ENCODE peak calls at places on chromosomes 7 and 10, in nine cellular contexts. One of them, this sample, is unnamed.

GRCh38 chr10:14454629-14455028 is 123.9 kb upstream of the FRMD4A start:
- DNase-seq in NCI-H1417: no peak
- DNase-seq in CD8-positive, alpha-beta memory T cell: no peak
- DNase-seq in fibroblast of the aortic adventitia: no peak
- DNase-seq in SK-MEL-5: no peak
- DNase-seq in CD8-positive, alpha-beta T cell: no peak
- DNase-seq in NCI-H774: no peak
- DNase-seq in non-pigmented ciliary epithelial cell: no peak
- DNase-seq in colonic mucosa: no peak
- DNase-seq in this sample: no peak

GRCh38 chr10:122232781-122233180 is 38.3 kb upstream of the BTBD16 start:
- DNase-seq in NCI-H1417: peak; percentile 2
- DNase-seq in CD8-positive, alpha-beta memory T cell: no peak
- DNase-seq in fibroblast of the aortic adventitia: peak; percentile 83
- DNase-seq in SK-MEL-5: no peak
- DNase-seq in CD8-positive, alpha-beta T cell: no peak
- DNase-seq in NCI-H774: no peak
- DNase-seq in non-pigmented ciliary epithelial cell: peak; percentile 76
- DNase-seq in colonic mucosa: no peak
- DNase-seq in this sample: peak; percentile 25

GRCh38 chr7:1611708-1612241 is 41.9 kb upstream of the PSMG3 start:
- DNase-seq in NCI-H1417: no peak
- DNase-seq in CD8-positive, alpha-beta memory T cell: no peak
- DNase-seq in fibroblast of the aortic adventitia: peak; percentile 90
- DNase-seq in SK-MEL-5: no peak
- DNase-seq in CD8-positive, alpha-beta T cell: no peak
- DNase-seq in NCI-H774: no peak
- DNase-seq in non-pigmented ciliary epithelial cell: peak; percentile 31
- DNase-seq in colonic mucosa: no peak
- DNase-seq in this sample: peak; percentile 78

GRCh38 chr7:5606235-5606634 is 175.2 kb downstream of the RNF216 start:
- DNase-seq in NCI-H1417: no peak
- DNase-seq in CD8-positive, alpha-beta memory T cell: no peak
- DNase-seq in fibroblast of the aortic adventitia: no peak
- DNase-seq in SK-MEL-5: no peak
- DNase-seq in CD8-positive, alpha-beta T cell: no peak
- DNase-seq in NCI-H774: no peak
- DNase-seq in non-pigmented ciliary epithelial cell: no peak
- DNase-seq in colonic mucosa: no peak
- DNase-seq in this sample: no peak

GRCh38 chr7:6648066-6648814 is 11.1 kb downstream of the ZNF316 start:
- DNase-seq in NCI-H1417: no peak
- DNase-seq in CD8-positive, alpha-beta memory T cell: no peak
- DNase-seq in fibroblast of the aortic adventitia: no peak
- DNase-seq in SK-MEL-5: no peak
- DNase-seq in CD8-positive, alpha-beta T cell: no peak
- DNase-seq in NCI-H774: no peak
- DNase-seq in non-pigmented ciliary epithelial cell: no peak
- DNase-seq in colonic mucosa: no peak
- DNase-seq in this sample: no peak

GRCh38 chr10:100482181-100482833 is 19.5 kb downstream of the WNT8B start:
- DNase-seq in NCI-H1417: peak; percentile 47
- DNase-seq in CD8-positive, alpha-beta memory T cell: peak; percentile 54
- DNase-seq in fibroblast of the aortic adventitia: peak; percentile 68
- DNase-seq in SK-MEL-5: peak; percentile 57
- DNase-seq in CD8-positive, alpha-beta T cell: peak; percentile 52
- DNase-seq in NCI-H774: peak; percentile 4
- DNase-seq in non-pigmented ciliary epithelial cell: peak; percentile 36
- DNase-seq in colonic mucosa: peak; percentile 63
- DNase-seq in this sample: peak; percentile 79

GRCh38 chr10:49654036-49654693 is 25.3 kb upstream of the C10orf53 start:
- DNase-seq in NCI-H1417: no peak
- DNase-seq in CD8-positive, alpha-beta memory T cell: no peak
- DNase-seq in fibroblast of the aortic adventitia: no peak
- DNase-seq in SK-MEL-5: no peak
- DNase-seq in CD8-positive, alpha-beta T cell: no peak
- DNase-seq in NCI-H774: no peak
- DNase-seq in non-pigmented ciliary epithelial cell: no peak
- DNase-seq in colonic mucosa: no peak
- DNase-seq in this sample: no peak

GRCh38 chr7:16791071-16791470 is 13.7 kb downstream of the AGR2 start:
- DNase-seq in NCI-H1417: no peak
- DNase-seq in CD8-positive, alpha-beta memory T cell: no peak
- DNase-seq in fibroblast of the aortic adventitia: no peak
- DNase-seq in SK-MEL-5: no peak
- DNase-seq in CD8-positive, alpha-beta T cell: no peak
- DNase-seq in NCI-H774: no peak
- DNase-seq in non-pigmented ciliary epithelial cell: no peak
- DNase-seq in colonic mucosa: no peak
- DNase-seq in this sample: no peak

GRCh38 chr10:61752111-61753011 is 89.6 kb downstream of the CABCOCO1 start:
- DNase-seq in NCI-H1417: no peak
- DNase-seq in CD8-positive, alpha-beta memory T cell: no peak
- DNase-seq in fibroblast of the aortic adventitia: peak; percentile 27
- DNase-seq in SK-MEL-5: peak; percentile 12
- DNase-seq in CD8-positive, alpha-beta T cell: no peak
- DNase-seq in NCI-H774: no peak
- DNase-seq in non-pigmented ciliary epithelial cell: no peak
- DNase-seq in colonic mucosa: no peak
- DNase-seq in this sample: peak; percentile 60

GRCh38 chr10:70885931-70886903 is 2.1 kb downstream of the PCBD1 start:
- DNase-seq in NCI-H1417: no peak
- DNase-seq in CD8-positive, alpha-beta memory T cell: no peak
- DNase-seq in fibroblast of the aortic adventitia: no peak
- DNase-seq in SK-MEL-5: no peak
- DNase-seq in CD8-positive, alpha-beta T cell: no peak
- DNase-seq in NCI-H774: no peak
- DNase-seq in non-pigmented ciliary epithelial cell: no peak
- DNase-seq in colonic mucosa: no peak
- DNase-seq in this sample: no peak

GRCh38 chr10:48976208-48976607 is 36.6 kb upstream of the LRRC18 start:
- DNase-seq in NCI-H1417: no peak
- DNase-seq in CD8-positive, alpha-beta memory T cell: no peak
- DNase-seq in fibroblast of the aortic adventitia: peak; percentile 16
- DNase-seq in SK-MEL-5: peak; percentile 15
- DNase-seq in CD8-positive, alpha-beta T cell: no peak
- DNase-seq in NCI-H774: no peak
- DNase-seq in non-pigmented ciliary epithelial cell: no peak
- DNase-seq in colonic mucosa: no peak
- DNase-seq in this sample: peak; percentile 18

GRCh38 chr10:101828734-101829551 is 10.7 kb upstream of the OGA start:
- DNase-seq in NCI-H1417: no peak
- DNase-seq in CD8-positive, alpha-beta memory T cell: no peak
- DNase-seq in fibroblast of the aortic adventitia: no peak
- DNase-seq in SK-MEL-5: no peak
- DNase-seq in CD8-positive, alpha-beta T cell: no peak
- DNase-seq in NCI-H774: no peak
- DNase-seq in non-pigmented ciliary epithelial cell: no peak
- DNase-seq in colonic mucosa: peak; percentile 35
- DNase-seq in this sample: no peak

GRCh38 chr10:98748298-98748697 is 301.6 kb upstream of the HPS1 start:
- DNase-seq in NCI-H1417: peak; percentile 36
- DNase-seq in CD8-positive, alpha-beta memory T cell: no peak
- DNase-seq in fibroblast of the aortic adventitia: no peak
- DNase-seq in SK-MEL-5: peak; percentile 63
- DNase-seq in CD8-positive, alpha-beta T cell: no peak
- DNase-seq in NCI-H774: no peak
- DNase-seq in non-pigmented ciliary epithelial cell: no peak
- DNase-seq in colonic mucosa: peak; percentile 21
- DNase-seq in this sample: peak; percentile 67

GRCh38 chr10:114615600-114616007 is 42.5 kb downstream of the ABLIM1 start:
- DNase-seq in NCI-H1417: no peak
- DNase-seq in CD8-positive, alpha-beta memory T cell: no peak
- DNase-seq in fibroblast of the aortic adventitia: no peak
- DNase-seq in SK-MEL-5: no peak
- DNase-seq in CD8-positive, alpha-beta T cell: no peak
- DNase-seq in NCI-H774: no peak
- DNase-seq in non-pigmented ciliary epithelial cell: no peak
- DNase-seq in colonic mucosa: no peak
- DNase-seq in this sample: no peak

GRCh38 chr10:50614444-50615137 is 9.2 kb downstream of the SGMS1 start:
- DNase-seq in NCI-H1417: no peak
- DNase-seq in CD8-positive, alpha-beta memory T cell: no peak
- DNase-seq in fibroblast of the aortic adventitia: no peak
- DNase-seq in SK-MEL-5: no peak
- DNase-seq in CD8-positive, alpha-beta T cell: no peak
- DNase-seq in NCI-H774: peak; percentile 30
- DNase-seq in non-pigmented ciliary epithelial cell: no peak
- DNase-seq in colonic mucosa: no peak
- DNase-seq in this sample: no peak

GRCh38 chr10:59838390-59838789 is 68.0 kb downstream of the CCDC6 start:
- DNase-seq in NCI-H1417: no peak
- DNase-seq in CD8-positive, alpha-beta memory T cell: no peak
- DNase-seq in fibroblast of the aortic adventitia: no peak
- DNase-seq in SK-MEL-5: no peak
- DNase-seq in CD8-positive, alpha-beta T cell: no peak
- DNase-seq in NCI-H774: no peak
- DNase-seq in non-pigmented ciliary epithelial cell: no peak
- DNase-seq in colonic mucosa: no peak
- DNase-seq in this sample: no peak

GRCh38 chr10:132048294-132048667 is 17.5 kb upstream of the JAKMIP3 start:
- DNase-seq in NCI-H1417: no peak
- DNase-seq in CD8-positive, alpha-beta memory T cell: no peak
- DNase-seq in fibroblast of the aortic adventitia: no peak
- DNase-seq in SK-MEL-5: no peak
- DNase-seq in CD8-positive, alpha-beta T cell: no peak
- DNase-seq in NCI-H774: peak; percentile 33
- DNase-seq in non-pigmented ciliary epithelial cell: no peak
- DNase-seq in colonic mucosa: no peak
- DNase-seq in this sample: no peak

GRCh38 chr7:24436131-24436920 is 136.9 kb upstream of the PALS2 start:
- DNase-seq in NCI-H1417: no peak
- DNase-seq in CD8-positive, alpha-beta memory T cell: no peak
- DNase-seq in fibroblast of the aortic adventitia: no peak
- DNase-seq in SK-MEL-5: no peak
- DNase-seq in CD8-positive, alpha-beta T cell: no peak
- DNase-seq in NCI-H774: no peak
- DNase-seq in non-pigmented ciliary epithelial cell: no peak
- DNase-seq in colonic mucosa: no peak
- DNase-seq in this sample: no peak

GRCh38 chr7:12351843-12352242 is 51.8 kb downstream of the VWDE start:
- DNase-seq in NCI-H1417: no peak
- DNase-seq in CD8-positive, alpha-beta memory T cell: no peak
- DNase-seq in fibroblast of the aortic adventitia: no peak
- DNase-seq in SK-MEL-5: no peak
- DNase-seq in CD8-positive, alpha-beta T cell: no peak
- DNase-seq in NCI-H774: no peak
- DNase-seq in non-pigmented ciliary epithelial cell: no peak
- DNase-seq in colonic mucosa: no peak
- DNase-seq in this sample: no peak

GRCh38 chr10:91088300-91089140 is 131.9 kb upstream of the PCGF5 start:
- DNase-seq in NCI-H1417: no peak
- DNase-seq in CD8-positive, alpha-beta memory T cell: no peak
- DNase-seq in fibroblast of the aortic adventitia: peak; percentile 27
- DNase-seq in SK-MEL-5: peak; percentile 55
- DNase-seq in CD8-positive, alpha-beta T cell: no peak
- DNase-seq in NCI-H774: no peak
- DNase-seq in non-pigmented ciliary epithelial cell: no peak
- DNase-seq in colonic mucosa: no peak
- DNase-seq in this sample: peak; percentile 11

GRCh38 chr7:41886257-41886905 is 183.5 kb upstream of the INHBA start:
- DNase-seq in NCI-H1417: no peak
- DNase-seq in CD8-positive, alpha-beta memory T cell: no peak
- DNase-seq in fibroblast of the aortic adventitia: peak; percentile 93
- DNase-seq in SK-MEL-5: no peak
- DNase-seq in CD8-positive, alpha-beta T cell: no peak
- DNase-seq in NCI-H774: no peak
- DNase-seq in non-pigmented ciliary epithelial cell: peak; percentile 68
- DNase-seq in colonic mucosa: peak; percentile 50
- DNase-seq in this sample: peak; percentile 91

GRCh38 chr10:79057481-79058275 is 11.1 kb upstream of the ZMIZ1 start:
- DNase-seq in NCI-H1417: no peak
- DNase-seq in CD8-positive, alpha-beta memory T cell: no peak
- DNase-seq in fibroblast of the aortic adventitia: no peak
- DNase-seq in SK-MEL-5: no peak
- DNase-seq in CD8-positive, alpha-beta T cell: no peak
- DNase-seq in NCI-H774: no peak
- DNase-seq in non-pigmented ciliary epithelial cell: no peak
- DNase-seq in colonic mucosa: peak; percentile 19
- DNase-seq in this sample: no peak

GRCh38 chr10:88974446-88975376 is 15.9 kb upstream of the FAS start:
- DNase-seq in NCI-H1417: no peak
- DNase-seq in CD8-positive, alpha-beta memory T cell: no peak
- DNase-seq in fibroblast of the aortic adventitia: peak; percentile 65
- DNase-seq in SK-MEL-5: peak; percentile 14
- DNase-seq in CD8-positive, alpha-beta T cell: no peak
- DNase-seq in NCI-H774: peak; percentile 9
- DNase-seq in non-pigmented ciliary epithelial cell: no peak
- DNase-seq in colonic mucosa: no peak
- DNase-seq in this sample: peak; percentile 66

GRCh38 chr10:9140373-9140772 is 1085.9 kb downstream of the GATA3 start:
- DNase-seq in NCI-H1417: no peak
- DNase-seq in CD8-positive, alpha-beta memory T cell: no peak
- DNase-seq in fibroblast of the aortic adventitia: no peak
- DNase-seq in SK-MEL-5: no peak
- DNase-seq in CD8-positive, alpha-beta T cell: no peak
- DNase-seq in NCI-H774: no peak
- DNase-seq in non-pigmented ciliary epithelial cell: no peak
- DNase-seq in colonic mucosa: no peak
- DNase-seq in this sample: no peak

GRCh38 chr7:110156511-110156910 is 934.4 kb upstream of the LRRN3 start:
- DNase-seq in NCI-H1417: no peak
- DNase-seq in CD8-positive, alpha-beta memory T cell: no peak
- DNase-seq in fibroblast of the aortic adventitia: no peak
- DNase-seq in SK-MEL-5: no peak
- DNase-seq in CD8-positive, alpha-beta T cell: no peak
- DNase-seq in NCI-H774: no peak
- DNase-seq in non-pigmented ciliary epithelial cell: no peak
- DNase-seq in colonic mucosa: no peak
- DNase-seq in this sample: no peak

GRCh38 chr7:71613316-71613715 is 481.4 kb downstream of the GALNT17 start:
- DNase-seq in NCI-H1417: no peak
- DNase-seq in CD8-positive, alpha-beta memory T cell: no peak
- DNase-seq in fibroblast of the aortic adventitia: no peak
- DNase-seq in SK-MEL-5: no peak
- DNase-seq in CD8-positive, alpha-beta T cell: no peak
- DNase-seq in NCI-H774: no peak
- DNase-seq in non-pigmented ciliary epithelial cell: no peak
- DNase-seq in colonic mucosa: no peak
- DNase-seq in this sample: no peak

GRCh38 chr10:599767-600166 is 89.7 kb downstream of the DIP2C start:
- DNase-seq in NCI-H1417: no peak
- DNase-seq in CD8-positive, alpha-beta memory T cell: no peak
- DNase-seq in fibroblast of the aortic adventitia: no peak
- DNase-seq in SK-MEL-5: no peak
- DNase-seq in CD8-positive, alpha-beta T cell: no peak
- DNase-seq in NCI-H774: no peak
- DNase-seq in non-pigmented ciliary epithelial cell: no peak
- DNase-seq in colonic mucosa: no peak
- DNase-seq in this sample: no peak

GRCh38 chr7:100867796-100868485 is 754 bp downstream of the TRIP6 start:
- DNase-seq in NCI-H1417: no peak
- DNase-seq in CD8-positive, alpha-beta memory T cell: no peak
- DNase-seq in fibroblast of the aortic adventitia: no peak
- DNase-seq in SK-MEL-5: no peak
- DNase-seq in CD8-positive, alpha-beta T cell: no peak
- DNase-seq in NCI-H774: no peak
- DNase-seq in non-pigmented ciliary epithelial cell: no peak
- DNase-seq in colonic mucosa: no peak
- DNase-seq in this sample: no peak

GRCh38 chr10:404341-404740 is 269.1 kb downstream of the ZMYND11 start:
- DNase-seq in NCI-H1417: no peak
- DNase-seq in CD8-positive, alpha-beta memory T cell: no peak
- DNase-seq in fibroblast of the aortic adventitia: peak; percentile 69
- DNase-seq in SK-MEL-5: no peak
- DNase-seq in CD8-positive, alpha-beta T cell: no peak
- DNase-seq in NCI-H774: no peak
- DNase-seq in non-pigmented ciliary epithelial cell: peak; percentile 61
- DNase-seq in colonic mucosa: peak; percentile 4
- DNase-seq in this sample: peak; percentile 92

GRCh38 chr7:123754295-123754871 is 5.6 kb upstream of the WASL start:
- DNase-seq in NCI-H1417: no peak
- DNase-seq in CD8-positive, alpha-beta memory T cell: no peak
- DNase-seq in fibroblast of the aortic adventitia: no peak
- DNase-seq in SK-MEL-5: no peak
- DNase-seq in CD8-positive, alpha-beta T cell: no peak
- DNase-seq in NCI-H774: no peak
- DNase-seq in non-pigmented ciliary epithelial cell: no peak
- DNase-seq in colonic mucosa: peak; percentile 40
- DNase-seq in this sample: no peak

GRCh38 chr7:20440472-20441105 is 109.9 kb downstream of the ITGB8 start:
- DNase-seq in NCI-H1417: peak; percentile 33
- DNase-seq in CD8-positive, alpha-beta memory T cell: no peak
- DNase-seq in fibroblast of the aortic adventitia: peak; percentile 32
- DNase-seq in SK-MEL-5: peak; percentile 70
- DNase-seq in CD8-positive, alpha-beta T cell: no peak
- DNase-seq in NCI-H774: no peak
- DNase-seq in non-pigmented ciliary epithelial cell: no peak
- DNase-seq in colonic mucosa: peak; percentile 56
- DNase-seq in this sample: peak; percentile 54

This sample was measured in fibroblast of villous mesenchyme.